ENCODE peak calls at places on chromosomes 2 and 18, in four cellular contexts. Z is CD8-positive, alpha-beta T cell; T is CD4-positive, alpha-beta memory T cell; N is adrenal gland. D is an unnamed sample.

GRCh38 chr2:105373895-105374401 is 24.9 kb downstream of the FHL2 start:
- DNase-seq in Z (no peak), T (peak; percentile 29), N (no peak), D (no peak)

GRCh38 chr2:1081411-1082225 is 131.0 kb downstream of the SNTG2 start:
- DNase-seq in Z (no peak), T (no peak), N (no peak), D (no peak)

GRCh38 chr2:31729442-31730092 is 148.8 kb upstream of the SRD5A2 start:
- DNase-seq in Z (no peak), T (no peak), N (no peak), D (peak; percentile 2)

GRCh38 chr2:1804865-1805264 is 60.5 kb upstream of the PXDN start:
- DNase-seq in Z (no peak), T (no peak), N (no peak), D (no peak)

GRCh38 chr2:20231159-20231558 is 6.2 kb upstream of the SDC1 start:
- DNase-seq in Z (no peak), T (no peak), N (no peak), D (no peak)

GRCh38 chr2:15782009-15782751 is 158.2 kb upstream of the MYCN start:
- DNase-seq in Z (no peak), T (no peak), N (no peak), D (no peak)

GRCh38 chr2:39706350-39706749 is 40.6 kb downstream of the TMEM178A start:
- DNase-seq in Z (no peak), T (no peak), N (no peak), D (no peak)

GRCh38 chr18:11689972-11690570 is 1.0 kb downstream of the GNAL start:
- DNase-seq in Z (no peak), T (peak; percentile 2), N (no peak), D (peak; percentile 54)

GRCh38 chr2:46436800-46437199 is 42.6 kb upstream of the TMEM247 start:
- DNase-seq in Z (no peak), T (no peak), N (no peak), D (no peak)

GRCh38 chr18:2847341-2848144 is 737 bp downstream of the EMILIN2 start:
- DNase-seq in Z (no peak), T (peak; percentile 15), N (no peak), D (no peak)

GRCh38 chr2:95159690-95160449 is at the start of gene ZNF514:
- DNase-seq in Z (peak; percentile 85), T (peak; percentile 82), N (peak; percentile 73), D (peak; percentile 35)

GRCh38 chr2:241255542-241256167 is 59.8 kb downstream of the HDLBP start:
- DNase-seq in Z (no peak), T (no peak), N (peak; percentile 93), D (no peak)

GRCh38 chr2:202754936-202755335 is 116.6 kb downstream of the ICA1L start:
- DNase-seq in Z (no peak), T (no peak), N (no peak), D (no peak)

GRCh38 chr2:194260185-194260584 is 1396.8 kb upstream of the SLC39A10 start:
- DNase-seq in Z (no peak), T (no peak), N (no peak), D (no peak)

GRCh38 chr2:31322376-31322775 is 88.4 kb downstream of the EHD3 start:
- DNase-seq in Z (no peak), T (no peak), N (no peak), D (no peak)

GRCh38 chr2:45741451-45741850 is 90.0 kb downstream of the PRKCE start:
- DNase-seq in Z (no peak), T (no peak), N (no peak), D (no peak)

GRCh38 chr2:186274936-186275575 is 211.0 kb upstream of the ZC3H15 start:
- DNase-seq in Z (no peak), T (no peak), N (no peak), D (no peak)

GRCh38 chr2:109135572-109136185 is 6.7 kb downstream of the SH3RF3 start:
- DNase-seq in Z (peak; percentile 15), T (no peak), N (peak; percentile 22), D (no peak)

GRCh38 chr2:77521931-77522470 is at the start of gene LRRTM4:
- DNase-seq in Z (no peak), T (no peak), N (no peak), D (no peak)

GRCh38 chr2:77519164-77519887 is 2.9 kb downstream of the LRRTM4 start:
- DNase-seq in Z (no peak), T (no peak), N (no peak), D (no peak)

GRCh38 chr2:77521482-77521881 is 694 bp downstream of the LRRTM4 start:
- DNase-seq in Z (no peak), T (no peak), N (no peak), D (no peak)

GRCh38 chr2:77519888-77520506 is 2.2 kb downstream of the LRRTM4 start:
- DNase-seq in Z (no peak), T (no peak), N (no peak), D (no peak)

GRCh38 chr2:77520981-77521380 is 1.2 kb downstream of the LRRTM4 start:
- DNase-seq in Z (no peak), T (no peak), N (no peak), D (no peak)
- H3K4me3 ChIP-seq in Z (no peak overlapping the region), T (no peak overlapping the region), N (no peak overlapping the region), D (no peak overlapping the region)

GRCh38 chr2:223052710-223053261 is 796 bp downstream of the KCNE4 start:
- DNase-seq in Z (no peak), T (no peak), N (no peak), D (no peak)
- H3K4me3 ChIP-seq in Z (no peak overlapping the region), T (no peak overlapping the region), N (no peak overlapping the region), D (no peak overlapping the region)

GRCh38 chr2:26561918-26562810 is 79.0 kb downstream of the CIB4 start:
- DNase-seq in Z (no peak), T (no peak), N (peak; percentile 46), D (peak; percentile 11)
- H3K4me3 ChIP-seq in Z (peak overlapping the region; percentile 13), T (no peak overlapping the region), N (no peak overlapping the region), D (peak overlapping the region; percentile 34)

DNA sequence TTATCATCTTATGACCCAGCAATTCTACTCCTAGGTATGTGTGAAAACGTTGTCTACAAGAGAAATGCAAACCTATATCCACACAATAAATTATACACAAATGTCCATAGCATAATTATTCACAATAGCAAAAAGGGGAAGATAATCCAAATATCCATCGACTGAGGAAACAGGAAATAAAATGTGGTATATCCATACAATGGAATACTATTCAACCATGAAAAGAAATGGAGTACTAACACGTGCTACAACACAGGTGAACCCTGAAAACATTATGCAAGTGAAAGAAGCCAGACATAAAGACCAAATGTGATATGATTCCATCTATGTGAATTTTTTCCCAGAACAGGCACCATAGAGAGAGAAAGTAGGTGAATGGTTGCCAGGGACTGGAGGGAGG is 72.1 kb downstream of the ACOXL start:
- DNase-seq in Z (no peak), T (no peak), N (no peak), D (no peak)
- H3K4me3 ChIP-seq in Z (no peak overlapping the region), T (no peak overlapping the region), N (no peak overlapping the region), D (no peak overlapping the region)

DNA sequence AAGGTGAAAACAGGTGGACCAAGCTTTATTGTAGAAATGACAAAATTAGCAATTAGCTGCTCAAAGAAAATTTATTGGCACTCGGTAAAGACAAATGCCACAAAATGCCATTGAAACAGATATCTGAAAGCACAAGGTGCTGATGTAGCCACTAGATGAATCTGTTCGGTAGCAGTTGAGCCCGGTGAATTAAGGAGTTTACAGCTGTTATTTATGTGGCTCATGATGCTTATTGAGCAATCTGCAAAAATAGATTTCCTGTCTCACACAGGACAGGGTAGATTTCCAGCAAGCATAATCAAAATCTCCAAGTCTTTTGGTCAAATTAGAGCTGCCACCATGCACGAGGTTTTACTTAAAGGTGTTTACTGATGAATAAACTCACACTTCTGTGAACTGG is 182.2 kb downstream of the PPP1R1C start:
- DNase-seq in Z (no peak), T (no peak), N (no peak), D (no peak)
- H3K4me3 ChIP-seq in Z (no peak overlapping the region), T (no peak overlapping the region), N (no peak overlapping the region), D (no peak overlapping the region)

DNA sequence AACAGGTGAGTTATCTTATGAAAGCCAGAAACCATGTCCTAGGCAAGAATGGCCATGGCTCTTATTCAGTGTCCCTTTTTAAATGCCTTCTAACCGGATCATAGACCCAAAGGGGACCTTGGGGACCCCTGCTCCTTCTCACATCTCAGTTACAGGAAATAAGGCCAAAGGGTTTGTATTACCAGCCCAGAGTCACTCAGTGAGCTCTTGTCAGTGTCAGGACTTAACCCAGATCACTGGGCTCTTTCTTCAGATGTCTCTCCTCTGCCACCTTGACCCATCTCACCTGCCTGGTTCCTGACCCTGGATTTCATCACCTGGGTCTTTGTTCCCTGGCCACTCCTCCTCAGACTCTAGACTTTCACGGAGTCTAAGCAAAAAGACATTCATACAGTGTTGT is 556.7 kb downstream of the CMPK2 start:
- DNase-seq in Z (no peak), T (no peak), N (no peak), D (no peak)
- H3K4me3 ChIP-seq in Z (no peak overlapping the region), T (no peak overlapping the region), N (no peak overlapping the region), D (no peak overlapping the region)

GRCh38 chr18:55400590-55401274 is 187.3 kb downstream of the TCF4 start:
- DNase-seq in Z (no peak), T (no peak), N (no peak), D (no peak)
- H3K4me3 ChIP-seq in Z (no peak overlapping the region), T (no peak overlapping the region), N (no peak overlapping the region), D (no peak overlapping the region)